ENCODE peak calls at places on chromosome 22, in four cellular contexts. One of them, this sample, is unnamed. For H3K4me1, the result is how much of the 10 kb centered on the place peaks cover.

GRCh38 chr22:47126344-47126811 is 363.9 kb downstream of the TBC1D22A start:
- DNase-seq in lung: no peak
- DNase-seq in gastrocnemius medialis: no peak
- DNase-seq in transverse colon: no peak
- DNase-seq in this sample: no peak

GRCh38 chr22:20418211-20418788 is 19.3 kb downstream of the SCARF2 start:
- DNase-seq in gastrocnemius medialis: peak
- DNase-seq in transverse colon: peak
- DNase-seq in lung: peak
- DNase-seq in this sample: peak

GRCh38 chr22:37427128-37427710 is at the start of gene ELFN2:
- DNase-seq in gastrocnemius medialis: no peak
- DNase-seq in transverse colon: no peak
- DNase-seq in lung: no peak
- DNase-seq in this sample: no peak

GRCh38 chr22:27274770-27275449 is 526.6 kb downstream of the MN1 start:
- DNase-seq in lung: no peak
- DNase-seq in transverse colon: no peak
- DNase-seq in gastrocnemius medialis: no peak
- DNase-seq in this sample: no peak

GRCh38 chr22:21929253-21929652 is 23.4 kb downstream of the PPM1F start:
- DNase-seq in transverse colon: no peak
- DNase-seq in lung: no peak
- DNase-seq in gastrocnemius medialis: no peak
- DNase-seq in this sample: no peak

GRCh38 chr22:40511604-40512003 is 124.9 kb downstream of the MRTFA start:
- DNase-seq in transverse colon: no peak
- DNase-seq in lung: no peak
- DNase-seq in gastrocnemius medialis: peak
- DNase-seq in this sample: no peak

GRCh38 chr22:47174096-47174495 is 411.6 kb downstream of the TBC1D22A start:
- DNase-seq in gastrocnemius medialis: no peak
- DNase-seq in transverse colon: no peak
- DNase-seq in lung: no peak
- DNase-seq in this sample: no peak

GRCh38 chr22:49097966-49098365 is 729.7 kb downstream of the BRD1 start:
- DNase-seq in lung: no peak
- DNase-seq in gastrocnemius medialis: no peak
- DNase-seq in transverse colon: no peak
- DNase-seq in this sample: no peak

GRCh38 chr22:49112661-49113626 is 714.7 kb downstream of the BRD1 start:
- DNase-seq in transverse colon: no peak
- DNase-seq in lung: no peak
- DNase-seq in gastrocnemius medialis: no peak
- DNase-seq in this sample: no peak

GRCh38 chr22:42269407-42270177 is 861 bp downstream of the TCF20 start:
- DNase-seq in lung: peak
- DNase-seq in transverse colon: peak
- DNase-seq in gastrocnemius medialis: peak
- DNase-seq in this sample: no peak

GRCh38 chr22:33906475-33906874 is 13.8 kb downstream of the LARGE1 start:
- DNase-seq in lung: no peak
- DNase-seq in gastrocnemius medialis: no peak
- DNase-seq in transverse colon: no peak
- DNase-seq in this sample: no peak

GRCh38 chr22:23147632-23148387 is 2.5 kb downstream of the RAB36 start:
- DNase-seq in transverse colon: no peak
- DNase-seq in gastrocnemius medialis: no peak
- DNase-seq in lung: no peak
- DNase-seq in this sample: no peak

GRCh38 chr22:19884161-19884953 is 29.7 kb upstream of the GNB1L start:
- DNase-seq in transverse colon: no peak
- DNase-seq in lung: no peak
- DNase-seq in gastrocnemius medialis: no peak
- DNase-seq in this sample: no peak

GRCh38 chr22:36104988-36105387 is 55.6 kb downstream of the APOL3 start:
- DNase-seq in transverse colon: no peak
- DNase-seq in gastrocnemius medialis: no peak
- DNase-seq in lung: no peak
- DNase-seq in this sample: no peak

GRCh38 chr22:37484115-37485005 is 1.8 kb downstream of the MFNG start:
- DNase-seq in transverse colon: peak
- DNase-seq in gastrocnemius medialis: peak
- DNase-seq in lung: peak
- DNase-seq in this sample: peak

GRCh38 chr22:23065495-23066122 is 4.7 kb upstream of the GNAZ start:
- DNase-seq in lung: no peak
- DNase-seq in gastrocnemius medialis: no peak
- DNase-seq in transverse colon: no peak
- DNase-seq in this sample: peak

GRCh38 chr22:23675502-23676415 is 15.1 kb upstream of the RGL4 start:
- DNase-seq in transverse colon: peak
- DNase-seq in gastrocnemius medialis: no peak
- DNase-seq in lung: peak
- DNase-seq in this sample: no peak

GRCh38 chr22:27978317-27978716 is 59.3 kb upstream of the PITPNB start:
- DNase-seq in transverse colon: no peak
- DNase-seq in lung: no peak
- DNase-seq in gastrocnemius medialis: no peak
- DNase-seq in this sample: no peak

GRCh38 chr22:41286639-41287091 is 678 bp upstream of the RANGAP1 start:
- DNase-seq in lung: peak
- DNase-seq in transverse colon: no peak
- DNase-seq in gastrocnemius medialis: no peak
- DNase-seq in this sample: no peak

GRCh38 chr22:36659762-36660509 is 43.6 kb downstream of the CACNG2 start:
- DNase-seq in lung: peak
- DNase-seq in transverse colon: peak
- DNase-seq in gastrocnemius medialis: peak
- DNase-seq in this sample: peak

GRCh38 chr22:32810241-32811133 is 9.0 kb downstream of the TIMP3 start:
- DNase-seq in transverse colon: no peak
- DNase-seq in lung: no peak
- DNase-seq in gastrocnemius medialis: no peak
- DNase-seq in this sample: no peak

GRCh38 chr22:19880786-19881569 is 26.3 kb upstream of the GNB1L start:
- DNase-seq in gastrocnemius medialis: no peak
- DNase-seq in transverse colon: no peak
- DNase-seq in lung: peak
- DNase-seq in this sample: peak

GRCh38 chr22:34966980-34967379 is 99.0 kb upstream of the ISX start:
- DNase-seq in gastrocnemius medialis: no peak
- DNase-seq in transverse colon: no peak
- DNase-seq in lung: no peak
- DNase-seq in this sample: no peak

GRCh38 chr22:49062155-49063039 is 765.3 kb downstream of the BRD1 start:
- DNase-seq in transverse colon: no peak
- DNase-seq in gastrocnemius medialis: no peak
- DNase-seq in lung: no peak
- DNase-seq in this sample: no peak

GRCh38 chr22:35315141-35315854 is 15.6 kb downstream of the TOM1 start:
- DNase-seq in gastrocnemius medialis: peak
- DNase-seq in transverse colon: no peak
- DNase-seq in lung: no peak
- DNase-seq in this sample: no peak

GRCh38 chr22:25057013-25057881 is 104.7 kb downstream of the KIAA1671 start:
- DNase-seq in gastrocnemius medialis: peak
- DNase-seq in lung: peak
- DNase-seq in transverse colon: peak
- DNase-seq in this sample: peak

GRCh38 chr22:38697055-38697980 is 3.4 kb downstream of the JOSD1 start:
- DNase-seq in lung: no peak
- DNase-seq in gastrocnemius medialis: no peak
- DNase-seq in transverse colon: no peak
- DNase-seq in this sample: no peak
- H3K4me1 ChIP-seq in lung: under half
- H3K4me1 ChIP-seq in gastrocnemius medialis: under half
- H3K4me1 ChIP-seq in transverse colon: half or more
- H3K4me1 ChIP-seq in this sample: half or more

GRCh38 chr22:38699143-38699542 is 1.6 kb downstream of the JOSD1 start:
- DNase-seq in transverse colon: no peak
- DNase-seq in gastrocnemius medialis: no peak
- DNase-seq in lung: no peak
- DNase-seq in this sample: no peak

GRCh38 chr22:38698407-38699094 is 2.2 kb downstream of the JOSD1 start:
- DNase-seq in gastrocnemius medialis: no peak
- DNase-seq in lung: no peak
- DNase-seq in transverse colon: no peak
- DNase-seq in this sample: no peak

GRCh38 chr22:38694945-38695344 is 5.8 kb downstream of the JOSD1 start:
- DNase-seq in transverse colon: no peak
- DNase-seq in lung: no peak
- DNase-seq in gastrocnemius medialis: no peak
- DNase-seq in this sample: no peak

GRCh38 chr22:38696606-38697005 is 4.1 kb downstream of the JOSD1 start:
- DNase-seq in gastrocnemius medialis: no peak
- DNase-seq in transverse colon: no peak
- DNase-seq in lung: no peak
- DNase-seq in this sample: peak

GRCh38 chr22:38694049-38694448 is 6.7 kb downstream of the JOSD1 start:
- DNase-seq in transverse colon: peak
- DNase-seq in lung: no peak
- DNase-seq in gastrocnemius medialis: no peak
- DNase-seq in this sample: no peak
- H3K4me1 ChIP-seq in transverse colon: half or more
- H3K4me1 ChIP-seq in lung: under half
- H3K4me1 ChIP-seq in gastrocnemius medialis: under half
- H3K4me1 ChIP-seq in this sample: under half

DNA sequence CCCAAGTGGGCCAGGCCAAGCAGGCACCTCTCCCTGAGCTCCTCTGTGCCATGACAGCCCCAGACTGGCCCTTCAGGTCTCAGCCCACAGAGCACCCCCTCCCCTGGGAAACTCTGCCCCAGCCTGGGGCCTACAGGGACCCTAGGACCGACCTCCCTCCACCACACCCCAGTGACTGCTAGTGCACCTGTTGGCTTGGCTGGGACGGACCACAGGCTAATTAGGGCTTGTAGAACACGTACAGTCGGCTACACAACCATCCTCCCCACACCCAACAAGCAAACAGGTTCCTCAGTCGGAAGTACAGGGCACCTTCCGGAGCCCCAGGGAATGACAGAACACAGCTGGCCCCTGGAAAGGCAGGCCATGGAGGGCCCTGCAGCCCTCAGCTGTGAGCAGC is 4.3 kb downstream of the SBF1 start:
- DNase-seq in gastrocnemius medialis: no peak
- DNase-seq in transverse colon: peak
- DNase-seq in lung: no peak
- DNase-seq in this sample: no peak
- H3K4me1 ChIP-seq in gastrocnemius medialis: under half
- H3K4me1 ChIP-seq in transverse colon: half or more
- H3K4me1 ChIP-seq in lung: under half
- H3K4me1 ChIP-seq in this sample: half or more

GRCh38 chr22:50271011-50271394 is 823 bp upstream of the MAPK11 start:
- DNase-seq in transverse colon: no peak
- DNase-seq in lung: no peak
- DNase-seq in gastrocnemius medialis: no peak
- DNase-seq in this sample: no peak

GRCh38 chr22:50274311-50274710 is 4.1 kb upstream of the MAPK11 start:
- DNase-seq in transverse colon: peak
- DNase-seq in gastrocnemius medialis: no peak
- DNase-seq in lung: no peak
- DNase-seq in this sample: peak

GRCh38 chr22:50271519-50271970 is 1.4 kb upstream of the MAPK11 start:
- DNase-seq in transverse colon: peak
- DNase-seq in lung: peak
- DNase-seq in gastrocnemius medialis: no peak
- DNase-seq in this sample: no peak

GRCh38 chr22:50270302-50271010 is at the start of gene MAPK11:
- DNase-seq in gastrocnemius medialis: no peak
- DNase-seq in transverse colon: peak
- DNase-seq in lung: peak
- DNase-seq in this sample: peak

DNA sequence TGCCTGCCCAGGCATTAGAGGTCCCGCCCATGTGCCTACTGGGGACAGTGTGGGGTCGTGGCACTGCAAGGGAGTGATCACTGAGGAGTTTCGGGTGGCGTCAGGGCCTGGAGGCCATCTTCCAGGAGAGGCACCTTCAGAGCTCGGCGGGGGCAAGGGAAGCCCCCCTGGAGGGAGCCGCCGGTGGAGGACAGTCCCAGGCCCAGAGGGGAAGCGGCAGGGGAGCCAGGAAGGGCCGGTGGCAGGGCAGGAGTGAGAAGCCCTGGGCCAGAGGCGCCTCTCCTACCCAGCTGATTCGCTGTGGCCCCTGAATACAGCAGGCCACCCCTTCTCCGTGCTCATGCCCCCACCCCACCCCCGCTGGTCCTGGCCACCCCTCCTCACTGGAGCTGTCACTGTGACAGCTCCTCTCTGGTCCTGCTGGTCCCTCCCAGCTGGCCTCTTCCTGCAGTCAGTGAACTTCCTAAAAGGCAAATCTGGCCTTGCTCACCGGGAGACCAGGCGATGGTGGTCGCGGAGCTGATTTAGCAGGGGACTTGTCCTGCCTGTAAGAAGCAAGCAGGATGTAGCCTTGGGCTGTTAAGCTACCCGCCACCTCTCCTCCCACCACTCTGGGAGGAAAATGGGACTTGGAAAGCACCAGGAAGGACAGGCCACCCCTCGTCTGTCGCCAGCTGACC is 2.1 kb upstream of the MAPK11 start:
- DNase-seq in transverse colon: no peak
- DNase-seq in lung: no peak
- DNase-seq in gastrocnemius medialis: no peak
- DNase-seq in this sample: no peak
- H3K4me1 ChIP-seq in transverse colon: under half
- H3K4me1 ChIP-seq in lung: under half
- H3K4me1 ChIP-seq in gastrocnemius medialis: under half
- H3K4me1 ChIP-seq in this sample: half or more

DNA sequence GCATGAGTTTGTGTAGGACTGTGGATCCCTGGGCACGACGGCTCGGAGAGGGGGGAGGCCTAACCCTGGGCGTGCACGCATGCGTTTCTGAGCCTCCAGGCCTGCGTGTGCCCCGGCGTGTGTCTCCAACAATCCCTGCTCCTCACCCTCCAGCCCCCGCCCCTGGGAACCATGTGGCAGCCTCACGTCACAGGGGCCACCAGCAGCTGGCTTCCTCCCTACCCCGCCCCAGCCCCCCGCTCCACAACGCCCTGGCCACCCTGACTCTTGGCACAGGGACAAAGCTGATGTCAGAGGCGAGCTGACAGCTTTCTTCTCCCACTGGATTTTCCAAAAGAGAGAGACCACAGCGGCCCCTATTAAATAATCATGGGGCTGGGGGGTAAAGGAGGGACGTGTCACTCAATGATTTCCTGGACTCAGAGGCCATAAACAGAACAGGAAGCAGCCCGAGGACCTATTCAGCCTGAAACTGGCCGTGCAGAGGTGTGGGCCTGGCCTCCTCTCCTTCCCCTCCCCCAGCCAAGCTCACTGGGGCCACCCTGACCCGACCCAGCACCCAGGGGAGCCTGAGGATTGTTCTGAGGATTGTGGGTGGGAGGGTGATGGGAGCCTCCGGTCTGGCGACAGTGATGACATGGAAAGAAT is 6.8 kb upstream of the LIF start:
- DNase-seq in transverse colon: peak
- DNase-seq in lung: peak
- DNase-seq in gastrocnemius medialis: peak
- DNase-seq in this sample: peak
- H3K4me1 ChIP-seq in transverse colon: half or more
- H3K4me1 ChIP-seq in lung: under half
- H3K4me1 ChIP-seq in gastrocnemius medialis: under half
- H3K4me1 ChIP-seq in this sample: under half

GRCh38 chr22:44666207-44666585 is 35.8 kb upstream of the PRR5 start:
- DNase-seq in transverse colon: no peak
- DNase-seq in gastrocnemius medialis: no peak
- DNase-seq in lung: no peak
- DNase-seq in this sample: no peak
- H3K4me1 ChIP-seq in transverse colon: half or more
- H3K4me1 ChIP-seq in gastrocnemius medialis: under half
- H3K4me1 ChIP-seq in lung: under half
- H3K4me1 ChIP-seq in this sample: under half